ENCODE peak calls at places on chromosomes 12 and 14, in four cellular contexts. X, L, K and R are unnamed samples. For H3K4me1, the result is how much of the 10 kb centered on the place peaks cover.

GRCh38 chr12:122820138-122820537 is 15.1 kb upstream of the HIP1R start:
- DNase-seq in X (no peak), L (no peak), K (no peak), R (no peak)

GRCh38 chr14:104639889-104640548 is 35.4 kb upstream of the TMEM179 start:
- DNase-seq in X (peak), L (peak), K (peak), R (no peak)

GRCh38 chr14:73467377-73467776 is 9.0 kb upstream of the NUMB start:
- DNase-seq in X (peak), L (no peak), K (no peak), R (no peak)

GRCh38 chr12:12240671-12241345 is 26.0 kb downstream of the LRP6 start:
- DNase-seq in X (peak), L (no peak), K (no peak), R (no peak)

GRCh38 chr12:123062682-123063426 is 82.4 kb downstream of the ARL6IP4 start:
- DNase-seq in X (peak), L (peak), K (no peak), R (peak)

GRCh38 chr12:53231859-53232640 is at the start of gene RARG:
- DNase-seq in X (peak), L (peak), K (peak), R (peak)

GRCh38 chr12:120110550-120111501 is 5.7 kb downstream of the RAB35 start:
- DNase-seq in X (no peak), L (no peak), K (peak), R (peak)

GRCh38 chr14:20782280-20782890 is 1.3 kb downstream of the RNASE6 start:
- DNase-seq in X (no peak), L (no peak), K (no peak), R (no peak)

GRCh38 chr12:28035483-28035882 is 63.0 kb upstream of the PTHLH start:
- DNase-seq in X (peak), L (peak), K (no peak), R (no peak)

GRCh38 chr12:6161124-6161882 is 36.8 kb upstream of the VWF start:
- DNase-seq in X (peak), L (no peak), K (no peak), R (no peak)

GRCh38 chr12:106416273-106416672 is 58.7 kb downstream of the POLR3B start:
- DNase-seq in X (no peak), L (no peak), K (no peak), R (no peak)

GRCh38 chr12:119594772-119595445 is 1.3 kb downstream of the TMEM233 start:
- DNase-seq in X (no peak), L (no peak), K (no peak), R (no peak)

GRCh38 chr14:96102071-96102856 is 63.1 kb downstream of the C14orf132 start:
- DNase-seq in X (no peak), L (no peak), K (no peak), R (no peak)

DNA sequence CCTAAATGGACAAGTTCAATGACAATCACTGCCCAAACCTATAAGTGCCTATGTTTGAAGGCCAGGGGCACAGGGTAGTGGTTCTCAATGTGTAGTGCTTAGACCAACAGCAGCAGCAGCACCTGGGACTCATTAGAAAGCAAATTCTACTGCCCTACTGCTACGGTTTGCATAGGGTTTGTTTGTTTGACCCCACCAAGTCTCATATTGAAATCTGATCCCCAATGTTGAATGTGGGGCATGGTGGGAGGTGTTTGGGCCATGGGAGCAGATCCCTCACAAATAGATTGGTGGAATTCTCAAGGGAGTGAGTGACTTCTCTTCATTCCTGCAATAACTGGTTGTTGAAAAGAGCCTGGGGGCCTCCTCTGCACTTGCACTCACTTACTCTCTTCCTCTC is 39.6 kb downstream of the PPM1H start:
- DNase-seq in X (no peak), L (no peak), K (no peak), R (no peak)
- H3K4me3 ChIP-seq in X (no peak), L (no peak), K (no peak), R (no peak)

GRCh38 chr12:69278814-69279782 is 39.7 kb downstream of the CPSF6 start:
- DNase-seq in X (no peak), L (no peak), K (no peak), R (no peak)

GRCh38 chr12:69287556-69287955 is 48.2 kb downstream of the CPSF6 start:
- DNase-seq in X (no peak), L (no peak), K (no peak), R (no peak)

DNA sequence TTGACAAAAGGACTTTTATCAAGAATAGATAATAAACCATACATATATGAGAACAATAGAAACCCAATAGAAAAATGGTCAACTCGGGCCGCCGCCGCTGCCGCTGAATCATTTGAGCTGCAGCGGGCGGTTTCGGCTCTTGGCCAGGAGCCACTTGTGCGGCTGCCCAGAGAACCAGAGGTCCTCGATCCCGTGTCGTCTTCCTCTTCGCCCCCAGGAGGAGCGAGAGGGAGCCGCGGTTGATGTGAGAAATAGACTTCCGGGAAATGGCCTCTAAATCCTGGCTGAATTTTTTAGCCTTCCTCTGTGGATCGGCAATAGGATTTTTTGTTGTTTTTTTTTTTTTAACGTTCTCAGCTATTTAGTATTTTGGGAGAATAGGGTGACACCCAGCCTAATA is 44.8 kb downstream of the CPSF6 start:
- DNase-seq in X (peak), L (peak), K (peak), R (peak)
- TF ChIP-seq CTCF in X (no peak), L (no peak), K (no peak), R (no peak)

GRCh38 chr12:131075611-131076010 is 121.9 kb downstream of the ADGRD1 start:
- DNase-seq in X (no peak), L (no peak), K (no peak), R (no peak)

GRCh38 chr12:131076791-131077747 is 123.4 kb downstream of the ADGRD1 start:
- DNase-seq in X (no peak), L (no peak), K (no peak), R (no peak)

GRCh38 chr12:131076277-131076676 is 122.6 kb downstream of the ADGRD1 start:
- DNase-seq in X (no peak), L (no peak), K (no peak), R (no peak)

GRCh38 chr12:131075194-131075593 is 121.5 kb downstream of the ADGRD1 start:
- DNase-seq in X (no peak), L (no peak), K (no peak), R (no peak)

DNA sequence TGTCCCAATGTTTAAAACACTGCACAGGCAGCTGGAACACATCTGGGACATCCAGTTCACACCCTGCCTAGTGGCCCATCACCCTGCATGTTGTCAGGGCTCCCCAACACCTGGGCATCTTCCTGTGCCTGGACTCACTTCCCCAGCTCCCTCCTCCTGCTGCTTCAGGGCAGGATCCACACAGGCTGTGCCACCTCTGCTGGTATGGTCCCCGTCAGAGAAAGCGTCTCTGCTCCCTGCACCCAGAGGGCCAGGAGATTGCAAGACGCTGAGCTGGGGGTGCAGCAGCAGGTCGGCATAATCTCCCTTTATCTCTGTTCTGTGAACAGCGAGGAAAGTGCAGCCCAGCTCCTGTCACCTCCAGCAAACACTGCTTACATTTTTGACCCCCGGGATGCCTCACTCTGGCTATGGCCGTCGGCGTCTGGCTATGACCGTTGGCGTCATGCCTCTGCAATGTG is 124.3 kb downstream of the ADGRD1 start:
- DNase-seq in X (no peak), L (no peak), K (no peak), R (no peak)
- H3K4me1 ChIP-seq in X (under half), L (under half), K (under half), R (under half)

GRCh38 chr12:115455268-115455681 is 771.3 kb upstream of the TBX3 start:
- DNase-seq in X (no peak), L (no peak), K (no peak), R (no peak)

GRCh38 chr12:115450710-115451109 is 766.7 kb upstream of the TBX3 start:
- DNase-seq in X (no peak), L (no peak), K (no peak), R (no peak)

GRCh38 chr12:115451785-115452736 is 768.1 kb upstream of the TBX3 start:
- DNase-seq in X (no peak), L (no peak), K (no peak), R (no peak)

GRCh38 chr12:115451151-115451784 is 767.3 kb upstream of the TBX3 start:
- DNase-seq in X (no peak), L (no peak), K (no peak), R (no peak)

DNA sequence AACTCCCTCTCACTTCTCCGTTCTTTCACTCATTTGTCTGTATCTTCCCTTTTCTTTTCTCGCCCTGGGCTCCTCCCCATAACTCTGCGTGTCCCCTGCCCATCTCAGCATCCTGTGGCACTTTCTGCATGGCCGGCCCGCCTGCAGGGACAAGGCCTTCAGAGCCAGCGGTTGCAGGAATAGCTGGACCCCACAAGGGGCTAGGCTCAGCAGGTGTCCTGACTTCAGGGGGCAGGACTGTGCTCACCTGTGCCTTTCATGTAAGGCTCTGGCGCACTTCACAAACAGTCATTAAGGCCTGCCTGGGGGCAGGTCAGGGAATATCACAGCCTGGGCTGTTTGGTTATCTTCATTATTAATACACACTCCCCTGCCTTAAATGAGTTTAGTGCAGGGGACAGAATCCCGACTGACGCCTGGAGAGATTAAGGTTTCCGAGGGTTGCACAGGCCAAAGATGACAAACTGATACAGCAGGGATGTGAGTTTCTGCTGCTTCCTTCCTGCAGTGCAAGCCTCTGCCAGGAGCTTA is 768.8 kb upstream of the TBX3 start:
- DNase-seq in X (no peak), L (no peak), K (no peak), R (no peak)
- H3K4me3 ChIP-seq in X (no peak), L (no peak), K (no peak), R (no peak)

DNA sequence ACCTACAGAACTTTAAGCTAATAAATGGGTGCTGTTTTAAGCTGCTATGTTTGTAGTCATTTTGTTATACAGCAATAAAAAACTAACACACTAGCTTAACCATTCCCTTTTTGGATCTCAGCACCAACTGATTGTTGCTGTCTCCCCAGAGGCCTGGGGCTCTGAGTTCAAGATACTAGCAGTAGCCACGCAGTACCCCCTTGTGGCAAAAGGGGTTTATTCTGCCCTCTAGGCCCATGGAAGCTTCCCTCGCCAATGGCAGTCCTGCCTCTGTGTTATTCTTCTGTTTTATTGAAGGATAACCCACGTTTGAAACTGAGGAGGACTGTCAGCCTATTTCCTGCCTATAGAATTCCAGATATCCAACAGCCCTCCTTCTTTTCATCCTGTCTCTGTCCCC is 455.3 kb upstream of the ATP2B1 start:
- DNase-seq in X (no peak), L (no peak), K (no peak), R (no peak)
- TF ChIP-seq CTCF in X (no peak), L (no peak), K (no peak), R (no peak)

GRCh38 chr12:55931780-55932545 is 1.0 kb downstream of the DGKA start:
- DNase-seq in X (peak), L (no peak), K (peak), R (no peak)
- H3K4me1 ChIP-seq in X (under half), L (half or more), K (half or more), R (under half)

GRCh38 chr12:47078733-47079364 is 572 bp upstream of the PCED1B start:
- DNase-seq in X (no peak), L (peak), K (peak), R (peak)

GRCh38 chr12:47079894-47080724 is at the start of gene AMIGO2:
- DNase-seq in X (peak), L (peak), K (peak), R (peak)

GRCh38 chr12:47077206-47078085 is 2.0 kb upstream of the PCED1B start:
- DNase-seq in X (no peak), L (no peak), K (no peak), R (no peak)

GRCh38 chr12:47079365-47079893 is at the start of gene PCED1B:
- DNase-seq in X (peak), L (peak), K (peak), R (peak)

GRCh38 chr12:47078086-47078395 is 1.4 kb upstream of the PCED1B start:
- DNase-seq in X (no peak), L (no peak), K (no peak), R (no peak)
- H3K4me3 ChIP-seq in X (peak), L (peak), K (no peak), R (peak)

GRCh38 chr12:128165387-128165786 is 101.6 kb upstream of the TMEM132C start:
- DNase-seq in X (no peak), L (no peak), K (no peak), R (no peak)
- TF ChIP-seq CTCF in X (no peak), L (no peak), K (no peak), R (no peak)

DNA sequence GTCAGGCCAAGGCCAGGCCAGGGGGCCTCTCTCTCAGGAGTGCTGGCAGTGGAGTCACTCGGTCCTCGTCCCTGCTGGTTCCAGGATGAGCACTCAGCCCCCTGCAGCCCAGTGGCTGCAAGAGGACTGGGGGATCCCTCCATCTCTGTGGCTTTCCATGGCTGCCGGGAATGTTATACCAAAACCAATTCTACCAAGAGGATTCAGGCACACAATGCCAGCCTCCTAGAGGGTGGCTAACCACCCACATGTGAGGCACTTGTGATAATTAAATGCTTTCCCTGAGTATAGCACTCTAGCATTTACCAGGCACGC is 21.9 kb downstream of the ASB2 start:
- DNase-seq in X (no peak), L (no peak), K (no peak), R (no peak)
- H3K4me1 ChIP-seq in X (under half), L (under half), K (under half), R (under half)

DNA sequence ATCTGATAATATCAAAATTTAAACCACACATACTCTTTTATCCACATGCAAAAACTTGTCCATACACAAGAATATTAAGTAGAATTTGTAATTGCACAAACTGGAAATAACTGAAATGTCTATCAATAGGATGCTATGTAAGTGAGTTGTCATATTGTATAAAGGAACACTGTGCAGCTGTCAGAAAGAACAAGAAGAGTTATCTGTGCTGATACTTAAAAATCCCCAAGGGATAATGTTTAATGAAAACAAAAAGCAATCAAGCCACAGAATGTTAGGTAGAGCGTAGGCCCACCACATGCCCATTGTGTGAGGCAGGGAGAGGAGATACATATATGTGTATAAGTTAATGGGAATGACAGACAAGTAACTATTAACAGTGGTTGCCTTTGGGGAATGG is 25.9 kb upstream of the HIGD1C start:
- DNase-seq in X (no peak), L (no peak), K (no peak), R (no peak)
- H3K4me3 ChIP-seq in X (peak), L (no peak), K (peak), R (peak)